ENCODE peak calls at places on chromosomes 11 and 22, in five cellular contexts. M is body of pancreas, D is transverse colon, U is tibial nerve, Z is Peyer's patch. T is an unnamed sample.
A peak's percentile ranks its signal among the peaks of the same experiment; 100 is the strongest.

GRCh38 chr11:114953039-114953438 is 274.7 kb downstream of the NXPE2 start:
- DNase-seq in M (no peak), D (no peak), U (no peak), Z (no peak), T (no peak)

GRCh38 chr11:102172127-102172848 is 62.0 kb downstream of the YAP1 start:
- DNase-seq in M (peak; percentile 15), D (no peak), U (no peak), Z (no peak), T (no peak)

GRCh38 chr11:8256271-8257002 is 7.2 kb downstream of the LMO1 start:
- DNase-seq in M (peak; percentile 1), D (no peak), U (no peak), Z (peak; percentile 15), T (no peak)

GRCh38 chr11:117384045-117384444 is 56.4 kb downstream of the CEP164 start:
- DNase-seq in M (no peak), D (no peak), U (no peak), Z (no peak), T (no peak)

GRCh38 chr11:84909740-84910139 is 717.4 kb downstream of the DLG2 start:
- DNase-seq in M (no peak), D (no peak), U (no peak), Z (no peak), T (no peak)

GRCh38 chr11:87198266-87198881 is 160.6 kb downstream of the TMEM135 start:
- DNase-seq in M (no peak), D (no peak), U (no peak), Z (no peak), T (no peak)

GRCh38 chr11:116993599-116993998 is 104.6 kb downstream of the SIK3 start:
- DNase-seq in M (no peak), D (no peak), U (no peak), Z (no peak), T (no peak)

GRCh38 chr11:8097062-8097814 is 16.2 kb downstream of the TUB start:
- DNase-seq in M (no peak), D (no peak), U (no peak), Z (no peak), T (peak; percentile 13)

GRCh38 chr11:98234698-98235097 is 786.1 kb upstream of the CNTN5 start:
- DNase-seq in M (no peak), D (no peak), U (no peak), Z (no peak), T (no peak)

GRCh38 chr11:8370812-8371515 is 107.3 kb upstream of the LMO1 start:
- DNase-seq in M (no peak), D (no peak), U (no peak), Z (no peak), T (no peak)

GRCh38 chr11:123174196-123175183 is 20.6 kb downstream of the CLMP start:
- DNase-seq in M (peak; percentile 38), D (peak; percentile 60), U (peak; percentile 58), Z (no peak), T (no peak)

GRCh38 chr22:27804683-27805297 is 3.2 kb upstream of the MN1 start:
- DNase-seq in M (peak; percentile 77), D (peak; percentile 62), U (peak; percentile 59), Z (no peak), T (peak; percentile 83)

GRCh38 chr22:40289991-40290459 is 56.3 kb upstream of the ADSL start:
- DNase-seq in M (no peak), D (peak; percentile 27), U (no peak), Z (no peak), T (no peak)

GRCh38 chr22:39349506-39349966 is 255 bp upstream of the SYNGR1 start:
- DNase-seq in M (peak; percentile 41), D (peak; percentile 27), U (no peak), Z (no peak), T (peak; percentile 57)

GRCh38 chr11:28133146-28133545 is 25.0 kb downstream of the METTL15 start:
- DNase-seq in M (no peak), D (no peak), U (no peak), Z (no peak), T (no peak)

GRCh38 chr22:40345801-40346177 is 511 bp upstream of the ADSL start:
- DNase-seq in M (peak; percentile 29), D (peak; percentile 67), U (no peak), Z (peak; percentile 71), T (no peak)

GRCh38 chr11:80726236-80726635 is 1285.4 kb upstream of the TENM4 start:
- DNase-seq in M (no peak), D (no peak), U (no peak), Z (no peak), T (no peak)

GRCh38 chr22:30591191-30591587 is 521 bp downstream of the PES1 start:
- DNase-seq in M (no peak), D (no peak), U (no peak), Z (no peak), T (no peak)

GRCh38 chr11:12112150-12112520 is 1.7 kb downstream of the MICAL2 start:
- DNase-seq in M (no peak), D (no peak), U (no peak), Z (no peak), T (peak; percentile 49)

GRCh38 chr11:12109591-12110196 is 696 bp upstream of the MICAL2 start:
- DNase-seq in M (no peak), D (no peak), U (no peak), Z (no peak), T (no peak)

GRCh38 chr11:12110201-12110713 is at the start of gene MICAL2:
- DNase-seq in M (peak; percentile 88), D (peak; percentile 94), U (peak; percentile 76), Z (peak; percentile 96), T (peak; percentile 93)

GRCh38 chr11:12111482-12112149 is 1.2 kb downstream of the MICAL2 start:
- DNase-seq in M (no peak), D (no peak), U (no peak), Z (no peak), T (peak; percentile 44)

GRCh38 chr11:12110714-12111481 is 508 bp downstream of the MICAL2 start:
- DNase-seq in M (peak; percentile 35), D (peak; percentile 44), U (no peak), Z (no peak), T (peak; percentile 46)
- TF ChIP-seq POLR2A in M (no peak), D (peak; percentile 59), U (peak; percentile 7), Z (peak; percentile 32), T (no peak)

GRCh38 chr11:66470015-66470414 is 3.3 kb downstream of the PELI3 start:
- DNase-seq in M (no peak), D (no peak), U (no peak), Z (no peak), T (no peak)
- H3K4me3 ChIP-seq in M (no peak overlapping the region), D (no peak overlapping the region), U (no peak overlapping the region), Z (no peak overlapping the region), T (no peak overlapping the region)

DNA sequence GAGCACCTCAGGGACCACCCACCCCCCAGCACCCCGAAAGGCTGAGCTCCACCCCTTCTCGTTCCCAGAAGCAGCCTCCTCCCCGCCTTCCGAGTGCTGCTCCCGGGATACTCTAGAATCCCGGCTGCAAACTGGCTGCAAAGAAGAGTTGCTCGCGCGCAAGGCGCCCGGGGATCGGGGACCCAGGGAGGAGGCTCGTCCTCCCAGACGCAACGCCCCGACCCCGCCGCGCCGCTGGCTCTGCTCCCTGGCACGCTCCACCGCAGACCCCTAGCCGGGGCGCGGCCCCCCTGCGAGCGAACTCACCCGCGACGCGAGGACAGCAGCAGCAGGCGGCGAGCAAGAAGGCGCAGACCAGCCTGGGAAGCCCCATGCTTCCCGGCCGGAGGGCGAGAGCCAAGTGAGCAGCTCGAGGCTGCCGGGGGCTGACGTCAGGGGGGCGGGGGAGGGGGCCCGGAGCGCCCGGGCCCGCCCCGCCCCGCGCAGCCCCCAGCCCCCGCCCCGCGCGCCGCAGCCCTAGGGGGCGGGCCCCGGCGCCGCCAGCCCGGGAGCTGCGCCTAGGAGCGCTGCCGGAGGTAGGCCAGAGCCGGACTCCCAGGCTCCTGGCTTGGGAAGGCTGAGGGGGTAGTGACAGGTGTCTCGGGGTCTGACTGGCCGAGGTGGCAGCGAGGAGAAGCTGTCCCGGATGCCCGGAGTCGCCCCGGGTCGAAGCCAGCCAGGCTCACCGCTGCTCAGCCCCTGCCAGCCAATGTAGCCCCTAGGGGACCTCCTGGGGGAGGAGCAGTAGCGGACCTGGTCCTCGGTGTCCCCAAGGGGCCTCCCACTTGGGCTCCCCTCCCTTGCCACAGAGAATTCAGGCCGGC is at the start of gene MCAM:
- DNase-seq in M (peak; percentile 44), D (no peak), U (no peak), Z (no peak), T (no peak)
- TF ChIP-seq POLR2A in M (peak; percentile 60), D (peak; percentile 54), U (no peak), Z (no peak), T (no peak)

GRCh38 chr11:104798794-104799193 is 99.5 kb downstream of the CASP12 start:
- DNase-seq in M (no peak), D (no peak), U (no peak), Z (no peak), T (no peak)

GRCh38 chr11:104795511-104796213 is 102.6 kb downstream of the CASP12 start:
- DNase-seq in M (no peak), D (no peak), U (no peak), Z (no peak), T (no peak)

DNA sequence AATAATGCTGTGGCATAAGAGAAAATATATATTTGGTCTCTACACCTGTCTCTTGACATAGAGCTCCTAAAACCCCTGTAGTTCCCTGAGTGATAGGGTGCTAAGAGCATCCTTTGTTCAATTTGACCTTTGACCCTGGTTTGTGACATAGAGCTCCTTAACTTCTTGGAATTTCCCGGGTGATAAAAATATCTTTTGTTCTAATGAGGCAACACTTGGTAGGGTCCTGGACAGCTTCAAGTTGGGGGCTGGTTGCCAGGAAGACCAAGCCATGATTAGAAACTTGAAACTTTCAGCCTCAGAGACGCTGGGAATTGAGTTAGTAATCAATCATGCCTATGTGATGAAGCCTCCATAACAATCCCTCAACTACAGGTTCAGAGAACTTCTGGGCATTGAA is 105.4 kb downstream of the CASP12 start:
- DNase-seq in M (no peak), D (no peak), U (no peak), Z (no peak), T (no peak)
- H3K4me3 ChIP-seq in M (no peak overlapping the region), D (no peak overlapping the region), U (no peak overlapping the region), Z (no peak overlapping the region), T (no peak overlapping the region)

DNA sequence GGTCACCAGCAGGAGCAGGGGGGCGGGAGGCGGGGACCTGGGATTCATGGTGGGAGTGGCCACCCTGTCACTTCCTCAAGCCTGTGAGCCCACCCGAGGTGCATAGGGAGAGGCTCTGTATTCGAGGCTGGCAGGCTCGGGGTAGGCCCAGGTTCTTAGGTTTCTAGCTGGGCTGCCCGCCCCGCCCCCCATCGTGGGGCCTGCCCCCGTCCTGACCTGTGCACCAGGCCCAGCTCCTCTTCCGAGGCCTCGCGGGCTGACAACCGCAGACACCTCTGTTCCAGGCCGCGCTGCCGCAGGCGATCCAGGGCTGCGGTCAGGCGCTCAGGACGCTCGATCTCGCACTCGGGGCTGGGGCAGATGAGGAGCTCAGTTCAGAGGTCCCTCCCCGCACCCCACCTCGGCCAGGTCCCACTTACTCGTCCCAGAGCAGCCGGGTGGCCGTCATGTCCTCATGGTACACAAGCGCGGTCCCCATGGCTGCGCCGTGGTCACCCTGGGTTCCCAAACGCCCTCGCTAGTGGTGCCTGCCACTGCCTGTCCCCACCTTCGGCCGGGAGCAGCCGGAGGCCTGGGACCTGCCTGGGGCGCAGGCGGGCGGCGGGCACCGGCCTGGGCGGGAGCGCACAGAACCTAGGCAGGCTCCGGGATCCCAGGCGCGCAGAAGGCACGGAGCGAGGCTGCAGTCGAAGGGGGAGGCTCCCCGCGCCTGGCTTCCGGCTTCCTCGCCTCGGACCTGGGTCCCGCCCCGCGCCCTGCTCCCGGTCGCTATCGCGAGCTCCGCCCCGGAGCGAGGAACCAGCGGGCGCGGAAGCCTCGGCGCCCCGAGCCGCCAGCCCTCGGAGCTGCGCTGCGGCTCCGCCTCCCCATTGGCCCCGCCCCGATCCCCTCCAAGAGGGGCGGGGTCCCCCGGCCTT is at the start of gene HDAC10:
- DNase-seq in M (peak; percentile 83), D (peak; percentile 91), U (no peak), Z (peak; percentile 92), T (peak; percentile 80)
- TF ChIP-seq POLR2A in M (peak; percentile 67), D (peak; percentile 58), U (no peak), Z (peak; percentile 23), T (no peak)

T was measured in testis.